ENCODE peak calls at places on chromosomes 16 and 17, in five cellular contexts. K, N, Z, B and E are unnamed samples.

GRCh38 chr17:72684405-72685020 is 408.0 kb downstream of the SLC39A11 start:
- DNase-seq in K (no peak), N (no peak), Z (no peak), B (no peak), E (no peak)

GRCh38 chr17:4490109-4490591 is 8.5 kb upstream of the SPNS2 start:
- DNase-seq in K (no peak), N (no peak), Z (no peak), B (no peak), E (no peak)

GRCh38 chr17:40499551-40500189 is 1.8 kb downstream of the TNS4 start:
- DNase-seq in K (peak; percentile 55), N (peak; percentile 89), Z (no peak), B (peak; percentile 92), E (peak; percentile 83)

GRCh38 chr17:54967621-54968258 is 714 bp downstream of the COX11 start:
- DNase-seq in K (peak; percentile 62), N (no peak), Z (no peak), B (no peak), E (no peak)

GRCh38 chr16:57661936-57662906 is 5.9 kb upstream of the ADGRG3 start:
- DNase-seq in K (no peak), N (no peak), Z (no peak), B (no peak), E (no peak)

GRCh38 chr17:700504-701094 is 14.0 kb downstream of the VPS53 start:
- DNase-seq in K (peak; percentile 38), N (no peak), Z (no peak), B (no peak), E (no peak)

GRCh38 chr17:58679263-58680037 is 12.4 kb downstream of the TEX14 start:
- DNase-seq in K (peak; percentile 62), N (no peak), Z (no peak), B (no peak), E (no peak)

GRCh38 chr16:23484501-23485256 is 25.6 kb downstream of the GGA2 start:
- DNase-seq in K (no peak), N (no peak), Z (no peak), B (no peak), E (no peak)

GRCh38 chr17:44541884-44542581 is 15.3 kb upstream of the FZD2 start:
- DNase-seq in K (no peak), N (no peak), Z (no peak), B (no peak), E (no peak)

GRCh38 chr16:19114359-19115147 is 789 bp downstream of the ITPRIPL2 start:
- DNase-seq in K (peak; percentile 23), N (peak; percentile 62), Z (no peak), B (peak; percentile 61), E (peak; percentile 75)

GRCh38 chr17:72614871-72615626 is 477.4 kb downstream of the SLC39A11 start:
- DNase-seq in K (no peak), N (no peak), Z (no peak), B (peak; percentile 70), E (no peak)

GRCh38 chr16:6099102-6099501 is 1001.5 kb upstream of the EEF2KMT start:
- DNase-seq in K (no peak), N (no peak), Z (no peak), B (no peak), E (no peak)

GRCh38 chr17:64212122-64212521 is 50.9 kb downstream of the TEX2 start:
- DNase-seq in K (no peak), N (no peak), Z (no peak), B (no peak), E (no peak)

GRCh38 chr17:50758524-50758923 is 8.8 kb downstream of the ANKRD40CL start:
- DNase-seq in K (no peak), N (no peak), Z (no peak), B (no peak), E (no peak)

GRCh38 chr17:12040478-12040877 is 19.8 kb downstream of the MAP2K4 start:
- DNase-seq in K (no peak), N (no peak), Z (no peak), B (no peak), E (no peak)

GRCh38 chr16:28980929-28981328 is 3.9 kb upstream of the LAT start:
- DNase-seq in K (no peak), N (no peak), Z (no peak), B (no peak), E (no peak)

GRCh38 chr17:44219636-44220210 is at the start of gene UBTF:
- DNase-seq in K (peak; percentile 77), N (peak; percentile 80), Z (peak; percentile 67), B (peak; percentile 62), E (peak; percentile 77)

GRCh38 chr16:85528528-85529387 is 84.4 kb upstream of the GSE1 start:
- DNase-seq in K (peak; percentile 83), N (no peak), Z (no peak), B (no peak), E (peak; percentile 32)

GRCh38 chr16:3157229-3158013 is 22.6 kb downstream of the ZNF213 start:
- DNase-seq in K (peak; percentile 53), N (peak; percentile 55), Z (peak; percentile 63), B (peak; percentile 72), E (peak; percentile 83)

GRCh38 chr17:63113167-63113566 is 147.1 kb downstream of the TANC2 start:
- DNase-seq in K (peak; percentile 7), N (no peak), Z (no peak), B (no peak), E (no peak)

GRCh38 chr16:31074073-31074813 is at the start of the genes ZNF646 and ZNF668:
- DNase-seq in K (peak; percentile 92), N (peak; percentile 98), Z (peak; percentile 98), B (peak; percentile 99), E (peak; percentile 99)

GRCh38 chr16:3243882-3244281 is 8.9 kb upstream of the ZNF200 start:
- DNase-seq in K (no peak), N (no peak), Z (no peak), B (no peak), E (no peak)

GRCh38 chr16:46591257-46591656 is 29.9 kb downstream of the SHCBP1 start:
- DNase-seq in K (no peak), N (no peak), Z (no peak), B (no peak), E (no peak)

GRCh38 chr17:74814453-74814852 is 38.3 kb upstream of the NAT9 start:
- DNase-seq in K (no peak), N (no peak), Z (no peak), B (no peak), E (no peak)

GRCh38 chr16:2702871-2703745 is 16.9 kb downstream of the PRSS27 start:
- DNase-seq in K (no peak), N (peak; percentile 66), Z (no peak), B (peak; percentile 71), E (peak; percentile 67)

GRCh38 chr16:51569204-51569911 is 418.3 kb upstream of the SALL1 start:
- DNase-seq in K (no peak), N (no peak), Z (no peak), B (no peak), E (no peak)

GRCh38 chr17:45784583-45785372 is 658 bp downstream of the CRHR1 start:
- DNase-seq in K (peak; percentile 69), N (peak; percentile 17), Z (no peak), B (peak; percentile 49), E (peak; percentile 23)

GRCh38 chr16:55853114-55853513 is 20.2 kb upstream of the CES1 start:
- DNase-seq in K (no peak), N (no peak), Z (no peak), B (no peak), E (no peak)

GRCh38 chr17:49848019-49848473 is at the start of gene TAC4:
- DNase-seq in K (no peak), N (no peak), Z (no peak), B (no peak), E (no peak)

GRCh38 chr17:64004218-64004770 is 6.1 kb downstream of the PRR29 start:
- DNase-seq in K (peak; percentile 4), N (no peak), Z (no peak), B (no peak), E (no peak)

GRCh38 chr17:76725580-76726230 is 701 bp downstream of the JMJD6 start:
- DNase-seq in K (peak; percentile 72), N (peak; percentile 78), Z (peak; percentile 62), B (peak; percentile 73), E (peak; percentile 87)

GRCh38 chr17:60522889-60523626 is 3.0 kb downstream of the APPBP2 start:
- DNase-seq in K (no peak), N (no peak), Z (no peak), B (no peak), E (no peak)

GRCh38 chr16:81784042-81784785 is 5.1 kb downstream of the PLCG2 start:
- DNase-seq in K (no peak), N (no peak), Z (no peak), B (no peak), E (no peak)

GRCh38 chr17:61403846-61404701 is 4.4 kb downstream of the TBX2 start:
- DNase-seq in K (no peak), N (no peak), Z (no peak), B (no peak), E (no peak)

GRCh38 chr17:15263206-15263579 is 1.9 kb downstream of the PMP22 start:
- DNase-seq in K (no peak), N (peak; percentile 90), Z (no peak), B (peak; percentile 54), E (peak; percentile 33)

GRCh38 chr16:85148959-85149358 is 36.7 kb upstream of the CIBAR2 start:
- DNase-seq in K (no peak), N (no peak), Z (no peak), B (no peak), E (no peak)

GRCh38 chr17:82297280-82297803 is 20.1 kb downstream of the CD7 start:
- DNase-seq in K (peak; percentile 45), N (peak; percentile 72), Z (peak; percentile 82), B (peak; percentile 87), E (no peak)
- H3K4me1 ChIP-seq in K (peaks cover 63% of the 10 kb centered on the region), N (peaks cover 52% of the 10 kb centered on the region), Z (peaks cover 59% of the 10 kb centered on the region), B (peaks cover 83% of the 10 kb centered on the region), E (peaks cover 43% of the 10 kb centered on the region)

GRCh38 chr17:31131299-31131698 is 36.5 kb downstream of the NF1 start:
- DNase-seq in K (no peak), N (no peak), Z (no peak), B (no peak), E (no peak)
- H3K36me3 ChIP-seq in K (no peaks in the 10 kb centered on the region), N (peaks cover under 1% of the 10 kb centered on the region), Z (no peaks in the 10 kb centered on the region), B (no peaks in the 10 kb centered on the region), E (no peaks in the 10 kb centered on the region)

GRCh38 chr16:27242398-27242797 is 26.2 kb downstream of the NSMCE1 start:
- DNase-seq in K (no peak), N (no peak), Z (no peak), B (no peak), E (no peak)
- H3K4me3 ChIP-seq in K (no peak overlapping the region), N (peak overlapping the region; percentile 46), Z (no peak overlapping the region), B (peak overlapping the region; percentile 22), E (no peak overlapping the region)

GRCh38 chr16:7148606-7149005 is 184.0 kb upstream of the RBFOX1 start:
- DNase-seq in K (no peak), N (no peak), Z (no peak), B (no peak), E (no peak)
- H3K4me1 ChIP-seq in K (no peaks in the 10 kb centered on the region), N (no peaks in the 10 kb centered on the region), Z (no peaks in the 10 kb centered on the region), B (no peaks in the 10 kb centered on the region), E (no peaks in the 10 kb centered on the region)

GRCh38 chr16:301235-301634 is 18.3 kb downstream of the PDIA2 start:
- DNase-seq in K (no peak), N (no peak), Z (no peak), B (no peak), E (no peak)
- H3K36me3 ChIP-seq in K (peaks cover 53% of the 10 kb centered on the region), N (peaks cover 35% of the 10 kb centered on the region), Z (peaks cover 33% of the 10 kb centered on the region), B (peaks cover 20% of the 10 kb centered on the region), E (no peaks in the 10 kb centered on the region)